ENCODE peak calls at places on chromosomes 6 and 20, in nine cellular contexts. One of them, this sample, is unnamed.
A peak's percentile ranks its signal among the peaks of the same experiment; 100 is the strongest.

GRCh38 chr6:16031278-16031981 is 97.5 kb upstream of the MYLIP start:
- DNase-seq in coronary artery: no peak
- DNase-seq in astrocyte of the spinal cord: no peak
- DNase-seq in PC-3: no peak
- DNase-seq in GM13976: no peak
- DNase-seq in WTC11: no peak
- DNase-seq in neural crest cell: no peak
- DNase-seq in thoracic aorta: no peak
- DNase-seq in left lung: no peak
- DNase-seq in this sample: no peak

GRCh38 chr20:31712112-31712553 is 10.5 kb downstream of the BCL2L1 start:
- DNase-seq in left lung: no peak
- DNase-seq in astrocyte of the spinal cord: no peak
- DNase-seq in thoracic aorta: no peak
- DNase-seq in PC-3: peak; percentile 43
- DNase-seq in WTC11: no peak
- DNase-seq in GM13976: no peak
- DNase-seq in neural crest cell: no peak
- DNase-seq in coronary artery: no peak
- DNase-seq in this sample: no peak

GRCh38 chr6:136069119-136069518 is 181.0 kb downstream of the MTFR2 start:
- DNase-seq in astrocyte of the spinal cord: peak; percentile 71
- DNase-seq in neural crest cell: no peak
- DNase-seq in thoracic aorta: no peak
- DNase-seq in coronary artery: no peak
- DNase-seq in WTC11: no peak
- DNase-seq in left lung: no peak
- DNase-seq in GM13976: no peak
- DNase-seq in PC-3: no peak
- DNase-seq in this sample: no peak

GRCh38 chr6:52538921-52539354 is 37.9 kb downstream of the TRAM2 start:
- DNase-seq in GM13976: no peak
- DNase-seq in coronary artery: no peak
- DNase-seq in thoracic aorta: no peak
- DNase-seq in WTC11: no peak
- DNase-seq in astrocyte of the spinal cord: no peak
- DNase-seq in left lung: no peak
- DNase-seq in neural crest cell: no peak
- DNase-seq in PC-3: no peak
- DNase-seq in this sample: no peak

GRCh38 chr20:40868568-40869223 is 159.9 kb upstream of the TOP1 start:
- DNase-seq in left lung: no peak
- DNase-seq in coronary artery: no peak
- DNase-seq in WTC11: no peak
- DNase-seq in astrocyte of the spinal cord: peak; percentile 83
- DNase-seq in neural crest cell: no peak
- DNase-seq in GM13976: no peak
- DNase-seq in thoracic aorta: peak; percentile 4
- DNase-seq in PC-3: no peak
- DNase-seq in this sample: no peak

GRCh38 chr6:63537126-63537958 is 34.9 kb upstream of the LOC128125822 start:
- DNase-seq in PC-3: peak; percentile 2
- DNase-seq in neural crest cell: no peak
- DNase-seq in coronary artery: no peak
- DNase-seq in thoracic aorta: no peak
- DNase-seq in astrocyte of the spinal cord: no peak
- DNase-seq in left lung: no peak
- DNase-seq in WTC11: no peak
- DNase-seq in GM13976: no peak
- DNase-seq in this sample: no peak

GRCh38 chr20:62496525-62497218 is 20.9 kb upstream of the GATA5 start:
- DNase-seq in PC-3: peak; percentile 33
- DNase-seq in GM13976: peak; percentile 75
- DNase-seq in astrocyte of the spinal cord: no peak
- DNase-seq in thoracic aorta: no peak
- DNase-seq in WTC11: peak; percentile 81
- DNase-seq in left lung: no peak
- DNase-seq in neural crest cell: peak; percentile 49
- DNase-seq in coronary artery: no peak
- DNase-seq in this sample: no peak

GRCh38 chr6:118668761-118669411 is 17.5 kb upstream of the CEP85L start:
- DNase-seq in GM13976: no peak
- DNase-seq in WTC11: no peak
- DNase-seq in coronary artery: no peak
- DNase-seq in thoracic aorta: no peak
- DNase-seq in left lung: no peak
- DNase-seq in astrocyte of the spinal cord: peak; percentile 59
- DNase-seq in PC-3: peak; percentile 17
- DNase-seq in neural crest cell: no peak
- DNase-seq in this sample: no peak

GRCh38 chr20:62887147-62887859 is 25.7 kb upstream of the TCFL5 start:
- DNase-seq in neural crest cell: no peak
- DNase-seq in thoracic aorta: no peak
- DNase-seq in astrocyte of the spinal cord: peak; percentile 96
- DNase-seq in GM13976: no peak
- DNase-seq in coronary artery: no peak
- DNase-seq in PC-3: peak; percentile 39
- DNase-seq in left lung: no peak
- DNase-seq in WTC11: no peak
- DNase-seq in this sample: no peak

GRCh38 chr6:157790548-157791160 is 32.4 kb upstream of the SNX9 start:
- DNase-seq in thoracic aorta: no peak
- DNase-seq in left lung: no peak
- DNase-seq in coronary artery: no peak
- DNase-seq in astrocyte of the spinal cord: peak; percentile 36
- DNase-seq in GM13976: no peak
- DNase-seq in WTC11: no peak
- DNase-seq in PC-3: no peak
- DNase-seq in neural crest cell: no peak
- DNase-seq in this sample: no peak

GRCh38 chr6:137002505-137002904 is 42.3 kb downstream of the IL20RA start:
- DNase-seq in thoracic aorta: no peak
- DNase-seq in neural crest cell: no peak
- DNase-seq in coronary artery: no peak
- DNase-seq in PC-3: peak; percentile 65
- DNase-seq in GM13976: no peak
- DNase-seq in WTC11: no peak
- DNase-seq in astrocyte of the spinal cord: no peak
- DNase-seq in left lung: no peak
- DNase-seq in this sample: no peak

GRCh38 chr6:116975600-116975999 is 98.6 kb downstream of the RFX6 start:
- DNase-seq in coronary artery: no peak
- DNase-seq in astrocyte of the spinal cord: no peak
- DNase-seq in left lung: no peak
- DNase-seq in neural crest cell: no peak
- DNase-seq in PC-3: peak; percentile 58
- DNase-seq in GM13976: no peak
- DNase-seq in thoracic aorta: no peak
- DNase-seq in WTC11: no peak
- DNase-seq in this sample: no peak

GRCh38 chr6:150894935-150895686 is 29.6 kb downstream of the MTHFD1L start:
- DNase-seq in WTC11: no peak
- DNase-seq in neural crest cell: no peak
- DNase-seq in PC-3: peak; percentile 29
- DNase-seq in coronary artery: peak; percentile 26
- DNase-seq in astrocyte of the spinal cord: peak; percentile 82
- DNase-seq in thoracic aorta: no peak
- DNase-seq in GM13976: peak; percentile 49
- DNase-seq in left lung: no peak
- DNase-seq in this sample: no peak
- TF ChIP-seq CTCF in WTC11: no peak
- TF ChIP-seq CTCF in neural crest cell: peak; percentile 32
- TF ChIP-seq CTCF in PC-3: no peak
- TF ChIP-seq CTCF in coronary artery: no peak
- TF ChIP-seq CTCF in astrocyte of the spinal cord: peak; percentile 32
- TF ChIP-seq CTCF in thoracic aorta: no peak
- TF ChIP-seq CTCF in GM13976: no peak
- TF ChIP-seq CTCF in left lung: no peak
- TF ChIP-seq CTCF in this sample: peak; percentile 23

GRCh38 chr20:4451487-4451886 is 270.2 kb upstream of the PRND start:
- DNase-seq in coronary artery: no peak
- DNase-seq in astrocyte of the spinal cord: no peak
- DNase-seq in thoracic aorta: no peak
- DNase-seq in WTC11: no peak
- DNase-seq in left lung: no peak
- DNase-seq in PC-3: no peak
- DNase-seq in GM13976: no peak
- DNase-seq in neural crest cell: no peak
- DNase-seq in this sample: no peak

GRCh38 chr20:4445780-4446179 is 275.9 kb upstream of the PRND start:
- DNase-seq in coronary artery: no peak
- DNase-seq in WTC11: no peak
- DNase-seq in neural crest cell: no peak
- DNase-seq in thoracic aorta: no peak
- DNase-seq in PC-3: no peak
- DNase-seq in GM13976: no peak
- DNase-seq in astrocyte of the spinal cord: no peak
- DNase-seq in left lung: no peak
- DNase-seq in this sample: no peak

GRCh38 chr20:4445331-4445730 is 276.4 kb upstream of the PRND start:
- DNase-seq in coronary artery: no peak
- DNase-seq in left lung: no peak
- DNase-seq in thoracic aorta: no peak
- DNase-seq in neural crest cell: no peak
- DNase-seq in GM13976: no peak
- DNase-seq in astrocyte of the spinal cord: no peak
- DNase-seq in WTC11: no peak
- DNase-seq in PC-3: no peak
- DNase-seq in this sample: no peak

GRCh38 chr20:4453369-4453768 is 268.3 kb upstream of the PRND start:
- DNase-seq in GM13976: no peak
- DNase-seq in astrocyte of the spinal cord: no peak
- DNase-seq in neural crest cell: no peak
- DNase-seq in left lung: no peak
- DNase-seq in PC-3: no peak
- DNase-seq in WTC11: no peak
- DNase-seq in coronary artery: no peak
- DNase-seq in thoracic aorta: no peak
- DNase-seq in this sample: no peak

GRCh38 chr20:4449977-4450715 is 271.6 kb upstream of the PRND start:
- DNase-seq in thoracic aorta: no peak
- DNase-seq in PC-3: peak; percentile 58
- DNase-seq in left lung: no peak
- DNase-seq in astrocyte of the spinal cord: peak; percentile 58
- DNase-seq in WTC11: no peak
- DNase-seq in coronary artery: no peak
- DNase-seq in neural crest cell: no peak
- DNase-seq in GM13976: no peak
- DNase-seq in this sample: no peak
- TF ChIP-seq CTCF in thoracic aorta: no peak
- TF ChIP-seq CTCF in PC-3: peak; percentile 43
- TF ChIP-seq CTCF in left lung: no peak
- TF ChIP-seq CTCF in astrocyte of the spinal cord: peak; percentile 47
- TF ChIP-seq CTCF in WTC11: no peak
- TF ChIP-seq CTCF in coronary artery: no peak
- TF ChIP-seq CTCF in neural crest cell: peak; percentile 48
- TF ChIP-seq CTCF in GM13976: no peak
- TF ChIP-seq CTCF in this sample: peak; percentile 23

DNA sequence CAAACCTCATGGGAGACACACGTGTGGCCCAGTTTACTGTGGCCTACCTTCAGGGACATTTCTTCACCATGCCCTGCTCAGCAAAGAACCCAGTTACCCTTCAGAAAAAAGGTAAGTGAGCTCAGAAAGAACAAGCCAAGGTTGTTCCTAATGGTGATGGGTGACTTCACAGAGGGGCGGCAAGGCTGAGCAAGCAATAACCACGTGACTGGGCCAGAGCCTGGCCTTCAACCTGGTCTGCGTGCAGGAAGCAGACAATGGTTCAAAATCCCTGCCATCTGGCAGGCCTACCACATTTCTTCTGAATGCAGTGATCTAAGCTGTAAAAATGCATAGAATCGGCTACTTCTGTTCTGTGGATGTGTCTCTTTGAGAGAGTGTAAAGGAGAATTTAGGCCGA is 115.5 kb upstream of the CST7 start:
- DNase-seq in neural crest cell: no peak
- DNase-seq in PC-3: no peak
- DNase-seq in thoracic aorta: no peak
- DNase-seq in GM13976: no peak
- DNase-seq in left lung: no peak
- DNase-seq in coronary artery: no peak
- DNase-seq in WTC11: no peak
- DNase-seq in astrocyte of the spinal cord: no peak
- DNase-seq in this sample: peak; percentile 72
- TF ChIP-seq CTCF in neural crest cell: no peak
- TF ChIP-seq CTCF in PC-3: no peak
- TF ChIP-seq CTCF in thoracic aorta: no peak
- TF ChIP-seq CTCF in GM13976: no peak
- TF ChIP-seq CTCF in left lung: no peak
- TF ChIP-seq CTCF in coronary artery: no peak
- TF ChIP-seq CTCF in WTC11: no peak
- TF ChIP-seq CTCF in astrocyte of the spinal cord: no peak
- TF ChIP-seq CTCF in this sample: no peak

GRCh38 chr6:28206527-28207243 is 18.4 kb upstream of the ZSCAN9 start:
- DNase-seq in thoracic aorta: no peak
- DNase-seq in neural crest cell: no peak
- DNase-seq in coronary artery: no peak
- DNase-seq in GM13976: no peak
- DNase-seq in left lung: no peak
- DNase-seq in astrocyte of the spinal cord: no peak
- DNase-seq in PC-3: no peak
- DNase-seq in WTC11: no peak
- DNase-seq in this sample: no peak
- TF ChIP-seq CTCF in thoracic aorta: no peak
- TF ChIP-seq CTCF in neural crest cell: no peak
- TF ChIP-seq CTCF in coronary artery: no peak
- TF ChIP-seq CTCF in GM13976: no peak
- TF ChIP-seq CTCF in left lung: no peak
- TF ChIP-seq CTCF in astrocyte of the spinal cord: no peak
- TF ChIP-seq CTCF in PC-3: no peak
- TF ChIP-seq CTCF in WTC11: no peak
- TF ChIP-seq CTCF in this sample: no peak

This sample was measured in osteocyte.